ENCODE peak calls at places on chromosomes 3 and 15, in eight cellular contexts. B, P, L, M, J, H, Y and N are unnamed samples.

GRCh38 chr3:109382573-109382972 is 45.2 kb upstream of the DPPA4 start:
- DNase-seq in B (peak), P (no peak), L (no peak), M (peak), J (no peak), H (no peak), Y (no peak), N (no peak)

GRCh38 chr3:196181127-196181546 is 30.1 kb downstream of the ZDHHC19 start:
- DNase-seq in B (peak), P (no peak), L (no peak), M (no peak), J (no peak), H (no peak), Y (no peak), N (no peak)

GRCh38 chr15:38054488-38054887 is 120.0 kb downstream of the TMCO5A start:
- DNase-seq in B (no peak), P (no peak), L (no peak), M (no peak), J (no peak), H (no peak), Y (no peak), N (no peak)

GRCh38 chr15:45399381-45400212 is 21.3 kb upstream of the GATM start:
- DNase-seq in B (peak), P (no peak), L (no peak), M (peak), J (no peak), H (no peak), Y (peak), N (no peak)

GRCh38 chr3:10933470-10933957 is 59.0 kb upstream of the SLC6A1 start:
- DNase-seq in B (no peak), P (no peak), L (no peak), M (no peak), J (no peak), H (no peak), Y (no peak), N (no peak)

GRCh38 chr3:71578045-71578730 is 5.3 kb downstream of the FOXP1 start:
- DNase-seq in B (no peak), P (no peak), L (no peak), M (no peak), J (no peak), H (no peak), Y (no peak), N (no peak)

GRCh38 chr15:99305761-99306505 is 54.7 kb downstream of the LRRC28 start:
- DNase-seq in B (no peak), P (no peak), L (no peak), M (no peak), J (no peak), H (peak), Y (peak), N (no peak)

GRCh38 chr3:196143708-196144382 is 62.0 kb upstream of the TFRC start:
- DNase-seq in B (no peak), P (no peak), L (no peak), M (no peak), J (no peak), H (no peak), Y (no peak), N (no peak)

GRCh38 chr3:188706176-188706575 is 465.6 kb upstream of the TPRG1 start:
- DNase-seq in B (no peak), P (no peak), L (no peak), M (no peak), J (no peak), H (no peak), Y (no peak), N (no peak)

GRCh38 chr3:64266065-64266874 is 41.0 kb upstream of the PRICKLE2 start:
- DNase-seq in B (no peak), P (peak), L (no peak), M (no peak), J (no peak), H (peak), Y (no peak), N (no peak)

GRCh38 chr15:48861813-48862431 is 16.0 kb upstream of the EID1 start:
- DNase-seq in B (peak), P (no peak), L (peak), M (peak), J (peak), H (peak), Y (peak), N (peak)

GRCh38 chr15:84981054-84981710 is 474 bp upstream of the PDE8A start:
- DNase-seq in B (peak), P (peak), L (peak), M (peak), J (peak), H (peak), Y (peak), N (peak)

GRCh38 chr3:138381413-138381901 is 33.1 kb downstream of the MRAS start:
- DNase-seq in B (no peak), P (no peak), L (no peak), M (no peak), J (no peak), H (no peak), Y (no peak), N (no peak)